ENCODE peak calls at places on chromosomes 5 and 9, in seven cellular contexts. One of them, this sample, is unnamed.

GRCh38 chr9:94611638-94612068 is 18.0 kb upstream of the FBP2 start:
- DNase-seq in stimulated activated CD8-positive, alpha-beta memory T cell treated with anti-CD3 and anti-CD28 coated beads, Interleukin-7, amount 100 ng/mL, for 4 hours: no peak
- DNase-seq in naive thymus-derived CD4-positive, alpha-beta T cell: no peak
- DNase-seq in mesothelial cell of epicardium: no peak
- DNase-seq in M059J: peak
- DNase-seq in activated naive CD4-positive, alpha-beta T cell: no peak
- DNase-seq in AG08396: no peak
- DNase-seq in this sample: no peak

GRCh38 chr5:140245354-140245753 is 57.5 kb downstream of the PFDN1 start:
- DNase-seq in stimulated activated CD8-positive, alpha-beta memory T cell treated with anti-CD3 and anti-CD28 coated beads, Interleukin-7, amount 100 ng/mL, for 4 hours: no peak
- DNase-seq in naive thymus-derived CD4-positive, alpha-beta T cell: no peak
- DNase-seq in mesothelial cell of epicardium: no peak
- DNase-seq in M059J: no peak
- DNase-seq in activated naive CD4-positive, alpha-beta T cell: no peak
- DNase-seq in AG08396: no peak
- DNase-seq in this sample: no peak

GRCh38 chr5:79856456-79857055 is 134.5 kb downstream of the MTX3 start:
- DNase-seq in stimulated activated CD8-positive, alpha-beta memory T cell treated with anti-CD3 and anti-CD28 coated beads, Interleukin-7, amount 100 ng/mL, for 4 hours: no peak
- DNase-seq in naive thymus-derived CD4-positive, alpha-beta T cell: no peak
- DNase-seq in mesothelial cell of epicardium: no peak
- DNase-seq in M059J: no peak
- DNase-seq in activated naive CD4-positive, alpha-beta T cell: no peak
- DNase-seq in AG08396: no peak
- DNase-seq in this sample: no peak

GRCh38 chr5:177437623-177438022 is 9.0 kb upstream of the PRR7 start:
- DNase-seq in stimulated activated CD8-positive, alpha-beta memory T cell treated with anti-CD3 and anti-CD28 coated beads, Interleukin-7, amount 100 ng/mL, for 4 hours: no peak
- DNase-seq in naive thymus-derived CD4-positive, alpha-beta T cell: no peak
- DNase-seq in mesothelial cell of epicardium: no peak
- DNase-seq in M059J: no peak
- DNase-seq in activated naive CD4-positive, alpha-beta T cell: no peak
- DNase-seq in AG08396: no peak
- DNase-seq in this sample: no peak

GRCh38 chr9:71326360-71326759 is 204.9 kb upstream of the TRPM3 start:
- DNase-seq in stimulated activated CD8-positive, alpha-beta memory T cell treated with anti-CD3 and anti-CD28 coated beads, Interleukin-7, amount 100 ng/mL, for 4 hours: no peak
- DNase-seq in naive thymus-derived CD4-positive, alpha-beta T cell: no peak
- DNase-seq in mesothelial cell of epicardium: no peak
- DNase-seq in M059J: no peak
- DNase-seq in activated naive CD4-positive, alpha-beta T cell: no peak
- DNase-seq in AG08396: no peak
- DNase-seq in this sample: no peak

GRCh38 chr5:178229861-178230260 is 2.7 kb downstream of the PHYKPL start:
- DNase-seq in stimulated activated CD8-positive, alpha-beta memory T cell treated with anti-CD3 and anti-CD28 coated beads, Interleukin-7, amount 100 ng/mL, for 4 hours: no peak
- DNase-seq in naive thymus-derived CD4-positive, alpha-beta T cell: no peak
- DNase-seq in mesothelial cell of epicardium: no peak
- DNase-seq in M059J: no peak
- DNase-seq in activated naive CD4-positive, alpha-beta T cell: no peak
- DNase-seq in AG08396: no peak
- DNase-seq in this sample: no peak

GRCh38 chr9:22395585-22396205 is 50.9 kb upstream of the DMRTA1 start:
- DNase-seq in stimulated activated CD8-positive, alpha-beta memory T cell treated with anti-CD3 and anti-CD28 coated beads, Interleukin-7, amount 100 ng/mL, for 4 hours: no peak
- DNase-seq in naive thymus-derived CD4-positive, alpha-beta T cell: no peak
- DNase-seq in mesothelial cell of epicardium: no peak
- DNase-seq in M059J: peak
- DNase-seq in activated naive CD4-positive, alpha-beta T cell: no peak
- DNase-seq in AG08396: peak
- DNase-seq in this sample: no peak

GRCh38 chr5:124665035-124665434 is 81.4 kb downstream of the ZNF608 start:
- DNase-seq in stimulated activated CD8-positive, alpha-beta memory T cell treated with anti-CD3 and anti-CD28 coated beads, Interleukin-7, amount 100 ng/mL, for 4 hours: no peak
- DNase-seq in naive thymus-derived CD4-positive, alpha-beta T cell: no peak
- DNase-seq in mesothelial cell of epicardium: no peak
- DNase-seq in M059J: peak
- DNase-seq in activated naive CD4-positive, alpha-beta T cell: no peak
- DNase-seq in AG08396: no peak
- DNase-seq in this sample: no peak

GRCh38 chr5:61575103-61575502 is 243.0 kb downstream of the ZSWIM6 start:
- DNase-seq in stimulated activated CD8-positive, alpha-beta memory T cell treated with anti-CD3 and anti-CD28 coated beads, Interleukin-7, amount 100 ng/mL, for 4 hours: no peak
- DNase-seq in naive thymus-derived CD4-positive, alpha-beta T cell: no peak
- DNase-seq in mesothelial cell of epicardium: no peak
- DNase-seq in M059J: peak
- DNase-seq in activated naive CD4-positive, alpha-beta T cell: no peak
- DNase-seq in AG08396: peak
- DNase-seq in this sample: no peak

GRCh38 chr9:97511762-97512429 is 10.4 kb downstream of the TMOD1 start:
- DNase-seq in stimulated activated CD8-positive, alpha-beta memory T cell treated with anti-CD3 and anti-CD28 coated beads, Interleukin-7, amount 100 ng/mL, for 4 hours: no peak
- DNase-seq in naive thymus-derived CD4-positive, alpha-beta T cell: no peak
- DNase-seq in mesothelial cell of epicardium: no peak
- DNase-seq in M059J: peak
- DNase-seq in activated naive CD4-positive, alpha-beta T cell: no peak
- DNase-seq in AG08396: no peak
- DNase-seq in this sample: no peak

GRCh38 chr9:75105019-75105540 is 16.8 kb downstream of the OSTF1 start:
- DNase-seq in stimulated activated CD8-positive, alpha-beta memory T cell treated with anti-CD3 and anti-CD28 coated beads, Interleukin-7, amount 100 ng/mL, for 4 hours: no peak
- DNase-seq in naive thymus-derived CD4-positive, alpha-beta T cell: no peak
- DNase-seq in mesothelial cell of epicardium: no peak
- DNase-seq in M059J: no peak
- DNase-seq in activated naive CD4-positive, alpha-beta T cell: no peak
- DNase-seq in AG08396: no peak
- DNase-seq in this sample: no peak

GRCh38 chr9:123511326-123511974 is 155.5 kb downstream of the CRB2 start:
- DNase-seq in stimulated activated CD8-positive, alpha-beta memory T cell treated with anti-CD3 and anti-CD28 coated beads, Interleukin-7, amount 100 ng/mL, for 4 hours: no peak
- DNase-seq in naive thymus-derived CD4-positive, alpha-beta T cell: no peak
- DNase-seq in mesothelial cell of epicardium: no peak
- DNase-seq in M059J: no peak
- DNase-seq in activated naive CD4-positive, alpha-beta T cell: no peak
- DNase-seq in AG08396: no peak
- DNase-seq in this sample: no peak

GRCh38 chr5:77560677-77561263 is 68.7 kb upstream of the WDR41 start:
- DNase-seq in stimulated activated CD8-positive, alpha-beta memory T cell treated with anti-CD3 and anti-CD28 coated beads, Interleukin-7, amount 100 ng/mL, for 4 hours: no peak
- DNase-seq in naive thymus-derived CD4-positive, alpha-beta T cell: no peak
- DNase-seq in mesothelial cell of epicardium: no peak
- DNase-seq in M059J: peak
- DNase-seq in activated naive CD4-positive, alpha-beta T cell: no peak
- DNase-seq in AG08396: peak
- DNase-seq in this sample: no peak

GRCh38 chr5:52607425-52607824 is 180.3 kb upstream of the ITGA1 start:
- DNase-seq in stimulated activated CD8-positive, alpha-beta memory T cell treated with anti-CD3 and anti-CD28 coated beads, Interleukin-7, amount 100 ng/mL, for 4 hours: no peak
- DNase-seq in naive thymus-derived CD4-positive, alpha-beta T cell: no peak
- DNase-seq in mesothelial cell of epicardium: no peak
- DNase-seq in M059J: no peak
- DNase-seq in activated naive CD4-positive, alpha-beta T cell: no peak
- DNase-seq in AG08396: no peak
- DNase-seq in this sample: no peak

GRCh38 chr5:138461343-138462125 is 3.7 kb upstream of the EGR1 start:
- DNase-seq in stimulated activated CD8-positive, alpha-beta memory T cell treated with anti-CD3 and anti-CD28 coated beads, Interleukin-7, amount 100 ng/mL, for 4 hours: no peak
- DNase-seq in naive thymus-derived CD4-positive, alpha-beta T cell: no peak
- DNase-seq in mesothelial cell of epicardium: no peak
- DNase-seq in M059J: peak
- DNase-seq in activated naive CD4-positive, alpha-beta T cell: no peak
- DNase-seq in AG08396: peak
- DNase-seq in this sample: no peak

GRCh38 chr9:134365791-134366222 is 39.6 kb downstream of the RXRA start:
- DNase-seq in stimulated activated CD8-positive, alpha-beta memory T cell treated with anti-CD3 and anti-CD28 coated beads, Interleukin-7, amount 100 ng/mL, for 4 hours: no peak
- DNase-seq in naive thymus-derived CD4-positive, alpha-beta T cell: no peak
- DNase-seq in mesothelial cell of epicardium: no peak
- DNase-seq in M059J: peak
- DNase-seq in activated naive CD4-positive, alpha-beta T cell: no peak
- DNase-seq in AG08396: peak
- DNase-seq in this sample: no peak

GRCh38 chr9:73135394-73135793 is 16.3 kb upstream of the ANXA1 start:
- DNase-seq in stimulated activated CD8-positive, alpha-beta memory T cell treated with anti-CD3 and anti-CD28 coated beads, Interleukin-7, amount 100 ng/mL, for 4 hours: no peak
- DNase-seq in naive thymus-derived CD4-positive, alpha-beta T cell: no peak
- DNase-seq in mesothelial cell of epicardium: no peak
- DNase-seq in M059J: no peak
- DNase-seq in activated naive CD4-positive, alpha-beta T cell: no peak
- DNase-seq in AG08396: no peak
- DNase-seq in this sample: no peak

GRCh38 chr9:4141201-4141750 is 158.6 kb downstream of the GLIS3 start:
- DNase-seq in stimulated activated CD8-positive, alpha-beta memory T cell treated with anti-CD3 and anti-CD28 coated beads, Interleukin-7, amount 100 ng/mL, for 4 hours: no peak
- DNase-seq in naive thymus-derived CD4-positive, alpha-beta T cell: no peak
- DNase-seq in mesothelial cell of epicardium: no peak
- DNase-seq in M059J: peak
- DNase-seq in activated naive CD4-positive, alpha-beta T cell: no peak
- DNase-seq in AG08396: peak
- DNase-seq in this sample: no peak

GRCh38 chr5:11054014-11054413 is 293.0 kb upstream of the DAP start:
- DNase-seq in stimulated activated CD8-positive, alpha-beta memory T cell treated with anti-CD3 and anti-CD28 coated beads, Interleukin-7, amount 100 ng/mL, for 4 hours: no peak
- DNase-seq in naive thymus-derived CD4-positive, alpha-beta T cell: no peak
- DNase-seq in mesothelial cell of epicardium: no peak
- DNase-seq in M059J: no peak
- DNase-seq in activated naive CD4-positive, alpha-beta T cell: no peak
- DNase-seq in AG08396: no peak
- DNase-seq in this sample: no peak

GRCh38 chr9:124210697-124211096 is 47.1 kb upstream of the NEK6 start:
- DNase-seq in stimulated activated CD8-positive, alpha-beta memory T cell treated with anti-CD3 and anti-CD28 coated beads, Interleukin-7, amount 100 ng/mL, for 4 hours: peak
- DNase-seq in naive thymus-derived CD4-positive, alpha-beta T cell: no peak
- DNase-seq in mesothelial cell of epicardium: no peak
- DNase-seq in M059J: no peak
- DNase-seq in activated naive CD4-positive, alpha-beta T cell: no peak
- DNase-seq in AG08396: no peak
- DNase-seq in this sample: no peak

GRCh38 chr5:1743061-1743768 is 56.4 kb downstream of the MRPL36 start:
- DNase-seq in stimulated activated CD8-positive, alpha-beta memory T cell treated with anti-CD3 and anti-CD28 coated beads, Interleukin-7, amount 100 ng/mL, for 4 hours: no peak
- DNase-seq in naive thymus-derived CD4-positive, alpha-beta T cell: no peak
- DNase-seq in mesothelial cell of epicardium: no peak
- DNase-seq in M059J: no peak
- DNase-seq in activated naive CD4-positive, alpha-beta T cell: no peak
- DNase-seq in AG08396: no peak
- DNase-seq in this sample: no peak

GRCh38 chr9:100322954-100323536 is 29.7 kb downstream of the TEX10 start:
- DNase-seq in stimulated activated CD8-positive, alpha-beta memory T cell treated with anti-CD3 and anti-CD28 coated beads, Interleukin-7, amount 100 ng/mL, for 4 hours: no peak
- DNase-seq in naive thymus-derived CD4-positive, alpha-beta T cell: no peak
- DNase-seq in mesothelial cell of epicardium: no peak
- DNase-seq in M059J: peak
- DNase-seq in activated naive CD4-positive, alpha-beta T cell: no peak
- DNase-seq in AG08396: peak
- DNase-seq in this sample: no peak

GRCh38 chr9:1938675-1939170 is 76.4 kb upstream of the SMARCA2 start:
- DNase-seq in stimulated activated CD8-positive, alpha-beta memory T cell treated with anti-CD3 and anti-CD28 coated beads, Interleukin-7, amount 100 ng/mL, for 4 hours: no peak
- DNase-seq in naive thymus-derived CD4-positive, alpha-beta T cell: no peak
- DNase-seq in mesothelial cell of epicardium: no peak
- DNase-seq in M059J: no peak
- DNase-seq in activated naive CD4-positive, alpha-beta T cell: no peak
- DNase-seq in AG08396: no peak
- DNase-seq in this sample: no peak

GRCh38 chr9:127118597-127119318 is 3.7 kb downstream of the ANGPTL2 start:
- DNase-seq in stimulated activated CD8-positive, alpha-beta memory T cell treated with anti-CD3 and anti-CD28 coated beads, Interleukin-7, amount 100 ng/mL, for 4 hours: no peak
- DNase-seq in naive thymus-derived CD4-positive, alpha-beta T cell: no peak
- DNase-seq in mesothelial cell of epicardium: no peak
- DNase-seq in M059J: no peak
- DNase-seq in activated naive CD4-positive, alpha-beta T cell: no peak
- DNase-seq in AG08396: no peak
- DNase-seq in this sample: no peak

GRCh38 chr5:91022518-91022917 is 360.6 kb downstream of the ARRDC3 start:
- DNase-seq in stimulated activated CD8-positive, alpha-beta memory T cell treated with anti-CD3 and anti-CD28 coated beads, Interleukin-7, amount 100 ng/mL, for 4 hours: no peak
- DNase-seq in naive thymus-derived CD4-positive, alpha-beta T cell: no peak
- DNase-seq in mesothelial cell of epicardium: no peak
- DNase-seq in M059J: peak
- DNase-seq in activated naive CD4-positive, alpha-beta T cell: no peak
- DNase-seq in AG08396: no peak
- DNase-seq in this sample: no peak

GRCh38 chr5:31581498-31582099 is 49.5 kb downstream of the C5orf22 start:
- DNase-seq in stimulated activated CD8-positive, alpha-beta memory T cell treated with anti-CD3 and anti-CD28 coated beads, Interleukin-7, amount 100 ng/mL, for 4 hours: no peak
- DNase-seq in naive thymus-derived CD4-positive, alpha-beta T cell: peak
- DNase-seq in mesothelial cell of epicardium: no peak
- DNase-seq in M059J: peak
- DNase-seq in activated naive CD4-positive, alpha-beta T cell: no peak
- DNase-seq in AG08396: peak
- DNase-seq in this sample: no peak

GRCh38 chr5:166708271-166708670 is 1583.2 kb upstream of the WWC1 start:
- DNase-seq in stimulated activated CD8-positive, alpha-beta memory T cell treated with anti-CD3 and anti-CD28 coated beads, Interleukin-7, amount 100 ng/mL, for 4 hours: no peak
- DNase-seq in naive thymus-derived CD4-positive, alpha-beta T cell: no peak
- DNase-seq in mesothelial cell of epicardium: no peak
- DNase-seq in M059J: no peak
- DNase-seq in activated naive CD4-positive, alpha-beta T cell: no peak
- DNase-seq in AG08396: no peak
- DNase-seq in this sample: no peak

GRCh38 chr9:71604197-71605063 is 163.9 kb downstream of the CEMIP2 start:
- DNase-seq in stimulated activated CD8-positive, alpha-beta memory T cell treated with anti-CD3 and anti-CD28 coated beads, Interleukin-7, amount 100 ng/mL, for 4 hours: peak
- DNase-seq in naive thymus-derived CD4-positive, alpha-beta T cell: peak
- DNase-seq in mesothelial cell of epicardium: peak
- DNase-seq in M059J: peak
- DNase-seq in activated naive CD4-positive, alpha-beta T cell: peak
- DNase-seq in AG08396: peak
- DNase-seq in this sample: peak

GRCh38 chr9:88291853-88292252 is 96.4 kb upstream of the SPIN1 start:
- DNase-seq in stimulated activated CD8-positive, alpha-beta memory T cell treated with anti-CD3 and anti-CD28 coated beads, Interleukin-7, amount 100 ng/mL, for 4 hours: no peak
- DNase-seq in naive thymus-derived CD4-positive, alpha-beta T cell: no peak
- DNase-seq in mesothelial cell of epicardium: no peak
- DNase-seq in M059J: no peak
- DNase-seq in activated naive CD4-positive, alpha-beta T cell: no peak
- DNase-seq in AG08396: no peak
- DNase-seq in this sample: no peak

GRCh38 chr5:111998871-111999270 is 241.9 kb upstream of the NREP start:
- DNase-seq in stimulated activated CD8-positive, alpha-beta memory T cell treated with anti-CD3 and anti-CD28 coated beads, Interleukin-7, amount 100 ng/mL, for 4 hours: no peak
- DNase-seq in naive thymus-derived CD4-positive, alpha-beta T cell: no peak
- DNase-seq in mesothelial cell of epicardium: no peak
- DNase-seq in M059J: peak
- DNase-seq in activated naive CD4-positive, alpha-beta T cell: no peak
- DNase-seq in AG08396: no peak
- DNase-seq in this sample: no peak

GRCh38 chr9:115220339-115221009 is 102.5 kb upstream of the TNC start:
- DNase-seq in stimulated activated CD8-positive, alpha-beta memory T cell treated with anti-CD3 and anti-CD28 coated beads, Interleukin-7, amount 100 ng/mL, for 4 hours: no peak
- DNase-seq in naive thymus-derived CD4-positive, alpha-beta T cell: no peak
- DNase-seq in mesothelial cell of epicardium: no peak
- DNase-seq in M059J: no peak
- DNase-seq in activated naive CD4-positive, alpha-beta T cell: no peak
- DNase-seq in AG08396: no peak
- DNase-seq in this sample: no peak

GRCh38 chr9:122005597-122005996 is 87.5 kb downstream of the TTLL11 start:
- DNase-seq in stimulated activated CD8-positive, alpha-beta memory T cell treated with anti-CD3 and anti-CD28 coated beads, Interleukin-7, amount 100 ng/mL, for 4 hours: no peak
- DNase-seq in naive thymus-derived CD4-positive, alpha-beta T cell: no peak
- DNase-seq in mesothelial cell of epicardium: no peak
- DNase-seq in M059J: peak
- DNase-seq in activated naive CD4-positive, alpha-beta T cell: no peak
- DNase-seq in AG08396: peak
- DNase-seq in this sample: no peak

GRCh38 chr9:133023117-133023890 is 7.5 kb upstream of the GTF3C5 start:
- DNase-seq in stimulated activated CD8-positive, alpha-beta memory T cell treated with anti-CD3 and anti-CD28 coated beads, Interleukin-7, amount 100 ng/mL, for 4 hours: no peak
- DNase-seq in naive thymus-derived CD4-positive, alpha-beta T cell: no peak
- DNase-seq in mesothelial cell of epicardium: no peak
- DNase-seq in M059J: peak
- DNase-seq in activated naive CD4-positive, alpha-beta T cell: no peak
- DNase-seq in AG08396: no peak
- DNase-seq in this sample: no peak

GRCh38 chr5:160470437-160471341 is 49.0 kb downstream of the PTTG1 start:
- DNase-seq in stimulated activated CD8-positive, alpha-beta memory T cell treated with anti-CD3 and anti-CD28 coated beads, Interleukin-7, amount 100 ng/mL, for 4 hours: no peak
- DNase-seq in naive thymus-derived CD4-positive, alpha-beta T cell: no peak
- DNase-seq in mesothelial cell of epicardium: no peak
- DNase-seq in M059J: peak
- DNase-seq in activated naive CD4-positive, alpha-beta T cell: no peak
- DNase-seq in AG08396: peak
- DNase-seq in this sample: no peak

GRCh38 chr5:52987711-52988329 is 1.3 kb upstream of the ITGA2 start:
- DNase-seq in stimulated activated CD8-positive, alpha-beta memory T cell treated with anti-CD3 and anti-CD28 coated beads, Interleukin-7, amount 100 ng/mL, for 4 hours: no peak
- DNase-seq in naive thymus-derived CD4-positive, alpha-beta T cell: no peak
- DNase-seq in mesothelial cell of epicardium: no peak
- DNase-seq in M059J: peak
- DNase-seq in activated naive CD4-positive, alpha-beta T cell: no peak
- DNase-seq in AG08396: no peak
- DNase-seq in this sample: no peak

GRCh38 chr9:132410642-132411041 is 631 bp downstream of the CFAP77 start:
- DNase-seq in stimulated activated CD8-positive, alpha-beta memory T cell treated with anti-CD3 and anti-CD28 coated beads, Interleukin-7, amount 100 ng/mL, for 4 hours: no peak
- DNase-seq in naive thymus-derived CD4-positive, alpha-beta T cell: no peak
- DNase-seq in mesothelial cell of epicardium: no peak
- DNase-seq in M059J: no peak
- DNase-seq in activated naive CD4-positive, alpha-beta T cell: no peak
- DNase-seq in AG08396: no peak
- DNase-seq in this sample: no peak

GRCh38 chr5:59738039-59738438 is 155.5 kb downstream of the PDE4D start:
- DNase-seq in stimulated activated CD8-positive, alpha-beta memory T cell treated with anti-CD3 and anti-CD28 coated beads, Interleukin-7, amount 100 ng/mL, for 4 hours: no peak
- DNase-seq in naive thymus-derived CD4-positive, alpha-beta T cell: no peak
- DNase-seq in mesothelial cell of epicardium: no peak
- DNase-seq in M059J: no peak
- DNase-seq in activated naive CD4-positive, alpha-beta T cell: no peak
- DNase-seq in AG08396: no peak
- DNase-seq in this sample: no peak

GRCh38 chr9:109843651-109844050 is 63.7 kb downstream of the PALM2AKAP2 start:
- DNase-seq in stimulated activated CD8-positive, alpha-beta memory T cell treated with anti-CD3 and anti-CD28 coated beads, Interleukin-7, amount 100 ng/mL, for 4 hours: no peak
- DNase-seq in naive thymus-derived CD4-positive, alpha-beta T cell: no peak
- DNase-seq in mesothelial cell of epicardium: no peak
- DNase-seq in M059J: no peak
- DNase-seq in activated naive CD4-positive, alpha-beta T cell: no peak
- DNase-seq in AG08396: no peak
- DNase-seq in this sample: peak